ENCODE peak calls at places on chromosomes 5 and 9, in five cellular contexts. O, G, W, S and A are unnamed samples. For H3K27me3, the result is how much of the 10 kb centered on the place peaks cover.

GRCh38 chr9:95516221-95516735 is 493 bp downstream of the PTCH1 start:
- DNase-seq in O (peak), G (no peak), W (peak), S (peak), A (peak)

GRCh38 chr9:3963266-3964019 is 336.4 kb downstream of the GLIS3 start:
- DNase-seq in O (no peak), G (peak), W (no peak), S (no peak), A (peak)

GRCh38 chr9:128685636-128686489 is 3.2 kb upstream of the SET start:
- DNase-seq in O (peak), G (no peak), W (no peak), S (no peak), A (peak)

GRCh38 chr5:72487151-72487550 is 20.1 kb downstream of the ZNF366 start:
- DNase-seq in O (no peak), G (no peak), W (no peak), S (no peak), A (no peak)

GRCh38 chr5:177311361-177311722 is 356 bp downstream of the MXD3 start:
- DNase-seq in O (no peak), G (peak), W (no peak), S (no peak), A (no peak)

GRCh38 chr9:137095664-137096517 is 9.1 kb downstream of the MAN1B1 start:
- DNase-seq in O (peak), G (no peak), W (no peak), S (peak), A (no peak)

GRCh38 chr9:3224931-3225330 is 300.9 kb downstream of the RFX3 start:
- DNase-seq in O (no peak), G (no peak), W (no peak), S (no peak), A (no peak)

GRCh38 chr9:22405869-22406659 is 40.6 kb upstream of the DMRTA1 start:
- DNase-seq in O (no peak), G (no peak), W (no peak), S (no peak), A (no peak)

GRCh38 chr9:84939766-84940165 is 270.2 kb downstream of the NTRK2 start:
- DNase-seq in O (no peak), G (no peak), W (no peak), S (no peak), A (no peak)

GRCh38 chr9:121567142-121568100 is 67.8 kb upstream of the GGTA1 start:
- DNase-seq in O (no peak), G (no peak), W (no peak), S (peak), A (no peak)

GRCh38 chr9:125544988-125545651 is 161.9 kb downstream of the MAPKAP1 start:
- DNase-seq in O (no peak), G (peak), W (no peak), S (no peak), A (peak)

GRCh38 chr9:118059520-118060278 is 355.5 kb downstream of the TLR4 start:
- DNase-seq in O (peak), G (peak), W (peak), S (peak), A (peak)

GRCh38 chr9:124110307-124110915 is 98.8 kb downstream of the LHX2 start:
- DNase-seq in O (peak), G (peak), W (peak), S (peak), A (peak)

GRCh38 chr5:73296772-73297171 is 123.8 kb downstream of the TMEM174 start:
- DNase-seq in O (no peak), G (peak), W (no peak), S (no peak), A (no peak)

GRCh38 chr5:99320461-99320860 is 391.7 kb upstream of the CHD1 start:
- DNase-seq in O (peak), G (peak), W (peak), S (peak), A (peak)

GRCh38 chr5:132026516-132027008 is 15.1 kb upstream of the ACSL6 start:
- DNase-seq in O (no peak), G (no peak), W (no peak), S (no peak), A (no peak)

GRCh38 chr5:55377810-55378209 is 70.0 kb downstream of the MTREX start:
- DNase-seq in O (no peak), G (no peak), W (no peak), S (no peak), A (no peak)

GRCh38 chr5:53035868-53036381 is 46.8 kb downstream of the ITGA2 start:
- DNase-seq in O (no peak), G (peak), W (peak), S (peak), A (no peak)

GRCh38 chr9:136804509-136805206 is 3.1 kb upstream of the RABL6 start:
- DNase-seq in O (no peak), G (no peak), W (no peak), S (no peak), A (peak)

GRCh38 chr5:172274951-172275753 is 8.4 kb downstream of the UBTD2 start:
- DNase-seq in O (no peak), G (no peak), W (no peak), S (no peak), A (no peak)

GRCh38 chr5:143213231-143213850 is 190.1 kb downstream of the NR3C1 start:
- DNase-seq in O (no peak), G (no peak), W (no peak), S (no peak), A (peak)

GRCh38 chr9:15231788-15232635 is 75.0 kb downstream of the TTC39B start:
- DNase-seq in O (peak), G (peak), W (peak), S (peak), A (peak)

GRCh38 chr5:149737355-149737754 is 7.2 kb downstream of the PPARGC1B start:
- DNase-seq in O (no peak), G (no peak), W (no peak), S (no peak), A (no peak)

GRCh38 chr5:73028991-73029540 is 73.2 kb downstream of the FCHO2 start:
- DNase-seq in O (no peak), G (no peak), W (no peak), S (no peak), A (no peak)

GRCh38 chr9:70630971-70631370 is 216.5 kb upstream of the KLF9 start:
- DNase-seq in O (no peak), G (no peak), W (no peak), S (no peak), A (no peak)

GRCh38 chr5:16690243-16690839 is 73.5 kb upstream of the RETREG1 start:
- DNase-seq in O (no peak), G (peak), W (peak), S (peak), A (peak)

GRCh38 chr5:164289526-164289925 is 784.1 kb downstream of the MAT2B start:
- DNase-seq in O (no peak), G (no peak), W (no peak), S (no peak), A (no peak)

GRCh38 chr5:11251242-11251641 is 490.2 kb upstream of the DAP start:
- DNase-seq in O (no peak), G (peak), W (no peak), S (peak), A (peak)

GRCh38 chr9:103714992-103715391 is 379.1 kb upstream of the SMC2 start:
- DNase-seq in O (no peak), G (no peak), W (peak), S (peak), A (no peak)

GRCh38 chr5:158261669-158262367 is 402.9 kb upstream of the CLINT1 start:
- DNase-seq in O (no peak), G (peak), W (no peak), S (no peak), A (no peak)

GRCh38 chr5:108113950-108114349 is 267.9 kb downstream of the FBXL17 start:
- DNase-seq in O (no peak), G (no peak), W (no peak), S (no peak), A (no peak)

GRCh38 chr5:101716941-101717340 is 579.1 kb downstream of the SLCO4C1 start:
- DNase-seq in O (no peak), G (no peak), W (no peak), S (no peak), A (no peak)

GRCh38 chr5:21810737-21811316 is 1042.3 kb downstream of the CDH12 start:
- DNase-seq in O (peak), G (peak), W (peak), S (peak), A (peak)

GRCh38 chr5:112554089-112554977 is 135.3 kb upstream of the EPB41L4A start:
- DNase-seq in O (no peak), G (no peak), W (no peak), S (no peak), A (no peak)
- TF ChIP-seq EZH2phosphoT487 in O (no peak), G (no peak), W (no peak), S (no peak), A (no peak)

DNA sequence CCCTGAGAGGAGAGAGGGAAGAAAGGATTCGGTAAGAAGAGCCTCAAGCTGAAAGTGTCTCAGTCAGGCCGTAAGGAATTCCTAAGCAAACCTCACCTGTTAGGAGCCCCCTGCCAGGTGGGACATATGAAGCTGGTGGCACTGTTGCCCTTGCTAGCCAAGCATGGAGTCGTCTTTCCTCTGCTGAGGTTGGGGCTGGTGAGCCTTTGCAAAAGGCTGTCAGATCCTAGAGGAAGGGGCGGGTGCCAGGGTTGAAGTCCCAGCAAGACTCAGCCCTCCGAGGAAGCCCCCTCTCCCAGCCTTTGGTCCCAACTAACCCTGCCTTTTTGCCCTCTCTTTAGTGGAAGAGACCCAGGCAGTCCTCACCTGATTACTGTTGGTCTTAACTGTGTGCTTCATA is 5.5 kb upstream of the SMIM32 start:
- DNase-seq in O (no peak), G (no peak), W (no peak), S (no peak), A (no peak)
- H3K27me3 ChIP-seq in O (under half), G (under half), W (under half), S (half or more), A (under half)

GRCh38 chr9:105690742-105691141 is 3.6 kb upstream of the TMEM38B start:
- DNase-seq in O (no peak), G (peak), W (no peak), S (peak), A (no peak)
- TF ChIP-seq CTCF in O (peak), G (peak), W (peak), S (peak), A (peak)

DNA sequence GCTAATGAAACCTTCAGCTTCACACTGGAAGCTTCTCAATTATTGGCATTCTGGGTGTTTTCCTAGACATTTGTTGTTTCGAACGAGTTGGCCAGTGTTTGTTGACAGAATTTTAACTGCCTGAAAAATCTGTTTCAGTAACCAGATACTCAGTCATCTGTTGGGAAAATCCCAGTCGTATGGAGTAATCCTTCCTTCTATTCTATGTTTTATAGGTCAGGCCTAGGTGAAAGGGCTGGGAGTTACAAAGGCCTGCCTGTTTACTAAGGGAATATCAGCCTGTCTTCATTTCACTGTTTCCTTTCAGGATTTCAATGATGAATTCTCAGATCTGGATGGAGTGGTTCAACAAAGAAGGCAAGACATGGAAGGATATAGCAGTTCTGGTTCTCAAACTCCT is 59.9 kb downstream of the GRAMD2B start:
- DNase-seq in O (no peak), G (peak), W (no peak), S (no peak), A (no peak)
- TF ChIP-seq EZH2phosphoT487 in O (no peak), G (no peak), W (no peak), S (no peak), A (no peak)

DNA sequence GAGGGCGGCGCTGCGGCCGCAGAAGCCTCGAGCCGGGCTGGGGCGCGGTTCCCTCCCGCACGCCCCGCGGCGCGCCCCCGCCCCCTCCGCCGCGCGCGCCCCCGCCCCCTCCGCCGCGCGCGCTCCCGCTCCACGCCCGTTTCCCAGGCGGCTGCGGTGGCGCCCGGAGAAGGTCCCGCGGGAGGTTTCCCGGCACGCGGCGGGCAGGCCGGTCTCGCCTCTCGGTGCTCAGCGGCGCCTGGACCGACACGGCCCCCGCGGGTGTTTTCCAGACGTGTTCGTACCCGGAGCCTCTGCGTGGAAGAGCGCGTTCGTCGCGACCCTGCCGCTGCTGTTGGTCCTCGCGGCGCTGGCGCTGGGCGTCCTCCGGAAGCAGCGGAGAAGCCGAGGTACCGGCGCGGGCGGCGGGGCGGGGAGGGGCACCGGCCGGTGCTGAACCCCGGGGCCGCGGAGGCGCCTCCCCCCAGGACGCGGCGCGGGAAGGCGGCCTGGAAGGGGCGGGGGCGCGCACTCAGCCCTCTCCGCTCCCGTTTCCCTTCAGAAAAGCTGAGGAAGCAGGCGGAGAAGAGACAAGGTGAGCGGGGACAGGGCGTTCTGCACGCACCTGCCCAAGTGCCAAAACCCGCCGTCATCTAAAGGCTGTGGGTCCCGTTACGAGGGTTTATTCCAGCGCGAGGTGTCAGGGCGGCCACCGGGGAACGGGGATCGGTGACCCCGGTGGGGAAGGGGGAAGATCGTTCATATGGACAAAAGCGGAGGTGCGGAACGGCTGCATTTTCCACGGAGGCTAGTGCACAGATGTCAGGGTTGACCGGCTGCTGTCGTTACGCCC is 13.1 kb downstream of the BTNL9 start:
- DNase-seq in O (no peak), G (peak), W (peak), S (peak), A (peak)
- H3K27me3 ChIP-seq in O (half or more), G (under half), W (half or more), S (half or more), A (half or more)